ENCODE peak calls at places on chromosome 21, in seven cellular contexts. Y is amniotic stem cell; N is stomach; W is occipital lobe; V is central memory CD4-positive, alpha-beta T cell; K is smooth muscle cell of the brain vasculature; A is neuronal stem cell. L is an unnamed sample.

GRCh38 chr21:37644666-37645065 is 271.6 kb downstream of the KCNJ6 start:
- DNase-seq in W (no peak), V (no peak), N (no peak), K (no peak), A (no peak), Y (no peak), L (no peak)

GRCh38 chr21:36959020-36959835 is 7.2 kb downstream of the HLCS start:
- DNase-seq in W (no peak), V (no peak), N (no peak), K (no peak), A (no peak), Y (no peak), L (no peak)

GRCh38 chr21:39083377-39084008 is 99.8 kb downstream of the PSMG1 start:
- DNase-seq in N (peak; percentile 41), W (no peak), A (no peak), V (no peak), Y (no peak), K (no peak), L (no peak)

GRCh38 chr21:45421846-45422775 is 17.1 kb downstream of the COL18A1 start:
- DNase-seq in A (no peak), V (no peak), Y (no peak), K (no peak), W (no peak), N (no peak), L (no peak)

GRCh38 chr21:45950740-45951515 is 30.6 kb upstream of the COL6A1 start:
- DNase-seq in N (peak; percentile 50), A (no peak), K (peak; percentile 23), V (no peak), Y (no peak), W (no peak), L (no peak)

GRCh38 chr21:17612023-17612564 is 607 bp downstream of the BTG3 start:
- DNase-seq in W (no peak), V (no peak), N (peak; percentile 48), K (no peak), Y (no peak), A (peak; percentile 14), L (peak; percentile 72)

GRCh38 chr21:28828981-28829380 is 163.7 kb downstream of the LTN1 start:
- DNase-seq in Y (no peak), W (no peak), N (no peak), A (no peak), V (no peak), K (no peak), L (no peak)

GRCh38 chr21:42683371-42684108 is 30.1 kb downstream of the PDE9A start:
- DNase-seq in A (no peak), W (no peak), N (no peak), Y (no peak), K (no peak), V (no peak), L (no peak)

GRCh38 chr21:45129231-45129923 is 55.0 kb downstream of the ADARB1 start:
- DNase-seq in N (no peak), K (no peak), A (no peak), V (no peak), Y (no peak), W (no peak), L (no peak)

GRCh38 chr21:35050348-35051286 is 1.5 kb upstream of the RUNX1 start:
- DNase-seq in K (no peak), W (no peak), A (no peak), N (no peak), Y (no peak), V (no peak), L (no peak)

GRCh38 chr21:16533692-16534407 is 804.1 kb downstream of the USP25 start:
- DNase-seq in Y (no peak), K (no peak), N (no peak), W (no peak), A (no peak), V (no peak), L (no peak)

GRCh38 chr21:20802201-20802600 is 196.0 kb upstream of the NCAM2 start:
- DNase-seq in K (no peak), N (no peak), V (no peak), Y (no peak), W (no peak), A (no peak), L (no peak)

GRCh38 chr21:28018741-28019669 is 973.7 kb downstream of the LTN1 start:
- DNase-seq in N (no peak), Y (no peak), K (no peak), A (no peak), V (no peak), W (peak; percentile 80), L (no peak)

GRCh38 chr21:45383111-45383614 is 21.8 kb upstream of the COL18A1 start:
- DNase-seq in W (no peak), N (no peak), Y (no peak), A (no peak), K (no peak), V (no peak), L (peak; percentile 39)

GRCh38 chr21:15010645-15011044 is 54.2 kb downstream of the NRIP1 start:
- DNase-seq in W (no peak), K (no peak), V (no peak), Y (no peak), A (no peak), N (no peak), L (no peak)

GRCh38 chr21:28106370-28106890 is 886.2 kb downstream of the LTN1 start:
- DNase-seq in N (no peak), K (no peak), W (no peak), V (no peak), Y (no peak), A (no peak), L (no peak)

GRCh38 chr21:32492376-32492775 is 79.9 kb downstream of the EVA1C start:
- DNase-seq in N (no peak), Y (no peak), K (no peak), W (no peak), V (no peak), A (no peak), L (no peak)

GRCh38 chr21:44454747-44455523 is at the start of gene LRRC3:
- DNase-seq in N (peak; percentile 88), Y (peak; percentile 55), V (peak; percentile 73), A (peak; percentile 94), K (peak; percentile 47), W (no peak), L (peak; percentile 92)

GRCh38 chr21:42623684-42624083 is 29.7 kb upstream of the PDE9A start:
- DNase-seq in W (no peak), V (no peak), K (no peak), N (no peak), Y (no peak), A (no peak), L (peak; percentile 37)

GRCh38 chr21:28156590-28156989 is 836.1 kb downstream of the LTN1 start:
- DNase-seq in V (no peak), K (no peak), N (no peak), A (no peak), W (no peak), Y (no peak), L (no peak)

GRCh38 chr21:36848875-36849274 is 117.6 kb downstream of the HLCS start:
- DNase-seq in W (no peak), Y (no peak), A (no peak), V (no peak), K (no peak), N (no peak), L (no peak)

GRCh38 chr21:46459356-46460112 is 843 bp downstream of the DIP2A start:
- DNase-seq in Y (no peak), W (peak; percentile 12), N (peak; percentile 62), V (no peak), A (no peak), K (no peak), L (peak; percentile 65)

GRCh38 chr21:39445339-39446269 is at the start of gene LCA5L:
- DNase-seq in W (peak; percentile 83), V (peak; percentile 84), Y (peak; percentile 79), A (peak; percentile 93), N (peak; percentile 92), K (peak; percentile 56), L (peak; percentile 96)

GRCh38 chr21:18049461-18049860 is 195.2 kb upstream of the CHODL start:
- DNase-seq in K (no peak), W (no peak), V (no peak), Y (no peak), N (no peak), A (no peak), L (no peak)

GRCh38 chr21:39523398-39523797 is 71.6 kb downstream of the SH3BGR start:
- DNase-seq in V (no peak), A (no peak), K (no peak), W (no peak), N (peak; percentile 85), Y (no peak), L (no peak)

GRCh38 chr21:17789085-17789484 is 30.1 kb downstream of the C21orf91 start:
- DNase-seq in N (no peak), K (no peak), V (no peak), Y (no peak), A (no peak), W (no peak), L (no peak)

GRCh38 chr21:44371596-44371995 is 18.2 kb downstream of the TRPM2 start:
- DNase-seq in K (no peak), Y (no peak), A (no peak), N (no peak), V (no peak), W (no peak), L (no peak)

GRCh38 chr21:42193131-42193671 is 25.7 kb upstream of the ABCG1 start:
- DNase-seq in W (no peak), A (no peak), K (peak; percentile 40), Y (no peak), N (no peak), V (peak; percentile 70), L (peak; percentile 76)

GRCh38 chr21:45379901-45380330 is 25.0 kb upstream of the COL18A1 start:
- DNase-seq in Y (no peak), V (no peak), K (no peak), N (no peak), W (no peak), A (no peak), L (peak; percentile 33)

GRCh38 chr21:15128267-15128666 is 63.5 kb upstream of the NRIP1 start:
- DNase-seq in V (no peak), K (no peak), Y (no peak), N (no peak), A (no peak), W (no peak), L (no peak)

GRCh38 chr21:17523007-17523451 is 10.2 kb downstream of the CXADR start:
- DNase-seq in K (no peak), Y (no peak), V (no peak), N (no peak), A (no peak), W (no peak), L (no peak)

GRCh38 chr21:43902441-43902840 is 37.4 kb downstream of the AGPAT3 start:
- DNase-seq in V (no peak), W (no peak), A (no peak), K (no peak), N (no peak), Y (no peak), L (peak; percentile 2)

GRCh38 chr21:17612565-17613241 is at the start of gene BTG3:
- DNase-seq in W (peak; percentile 40), N (peak; percentile 80), K (peak; percentile 56), V (peak; percentile 79), A (peak; percentile 76), Y (peak; percentile 36), L (peak; percentile 93)

GRCh38 chr21:33951276-33952178 is 35.9 kb upstream of the ATP5PO start:
- DNase-seq in W (no peak), N (no peak), A (no peak), K (no peak), V (no peak), Y (no peak), L (no peak)

GRCh38 chr21:32359719-32360260 is 33.0 kb downstream of the URB1 start:
- DNase-seq in W (no peak), Y (no peak), K (no peak), V (no peak), A (no peak), N (no peak), L (no peak)

GRCh38 chr21:44757731-44758130 is 43.9 kb downstream of the UBE2G2 start:
- DNase-seq in Y (no peak), K (no peak), N (no peak), W (no peak), V (no peak), A (no peak), L (peak; percentile 52)

GRCh38 chr21:22421416-22422190 is 1423.4 kb downstream of the NCAM2 start:
- DNase-seq in N (no peak), W (no peak), A (no peak), Y (no peak), V (peak; percentile 7), K (no peak), L (no peak)

L was measured in activated effector memory CD4-positive, alpha-beta T cell treated with anti-CD3 and anti-CD28 coated beads, Interleukin-2, amount 50 U/mL, for 16 hours.